ENCODE peak calls at places on chromosomes 7 and 10, in five cellular contexts. S is progenitor cell of endocrine pancreas, R is suprapubic skin, J is foreskin fibroblast, T is cardiac muscle cell. C is an unnamed sample.

GRCh38 chr10:767794-768193 is 78.3 kb upstream of the DIP2C start:
- DNase-seq in S (no peak), R (no peak), J (no peak), T (no peak), C (no peak)

GRCh38 chr7:4959356-4959755 is 369 bp upstream of the MMD2 start:
- DNase-seq in S (no peak), R (no peak), J (no peak), T (no peak), C (no peak)

GRCh38 chr7:133784421-133785045 is 342.6 kb upstream of the LRGUK start:
- DNase-seq in S (no peak), R (no peak), J (no peak), T (no peak), C (no peak)

GRCh38 chr10:77332256-77332655 is 305.4 kb downstream of the KCNMA1 start:
- DNase-seq in S (no peak), R (no peak), J (no peak), T (no peak), C (no peak)

GRCh38 chr10:29381230-29381563 is 92.3 kb downstream of the LYZL1 start:
- DNase-seq in S (no peak), R (no peak), J (no peak), T (no peak), C (no peak)

GRCh38 chr7:30330134-30331111 is 46.0 kb downstream of the ZNRF2 start:
- DNase-seq in S (no peak), R (no peak), J (no peak), T (no peak), C (no peak)

GRCh38 chr10:44725404-44725803 is 185.7 kb upstream of the TMEM72 start:
- DNase-seq in S (no peak), R (no peak), J (no peak), T (no peak), C (no peak)

GRCh38 chr7:74012842-74013249 is 15.1 kb upstream of the ELN start:
- DNase-seq in S (no peak), R (no peak), J (no peak), T (peak; percentile 64), C (no peak)

GRCh38 chr10:128936392-128936791 is 530.6 kb upstream of the MGMT start:
- DNase-seq in S (no peak), R (no peak), J (no peak), T (no peak), C (no peak)

GRCh38 chr10:22335204-22335956 is 9.9 kb upstream of the SPAG6 start:
- DNase-seq in S (no peak), R (peak; percentile 70), J (peak; percentile 54), T (peak; percentile 37), C (peak; percentile 81)

GRCh38 chr10:48480397-48481374 is 124.2 kb downstream of the ARHGAP22 start:
- DNase-seq in S (no peak), R (no peak), J (no peak), T (peak; percentile 56), C (no peak)

GRCh38 chr7:126227055-126227454 is 1025.7 kb downstream of the GRM8 start:
- DNase-seq in S (no peak), R (no peak), J (no peak), T (no peak), C (no peak)

GRCh38 chr7:45082031-45082830 is 6.5 kb downstream of the NACAD start:
- DNase-seq in S (no peak), R (no peak), J (no peak), T (no peak), C (no peak)

GRCh38 chr7:99919814-99920618 is 686 bp upstream of the TRIM4 start:
- DNase-seq in S (no peak), R (no peak), J (no peak), T (no peak), C (no peak)

GRCh38 chr7:99923200-99923599 is 3.9 kb upstream of the TRIM4 start:
- DNase-seq in S (no peak), R (no peak), J (no peak), T (no peak), C (no peak)

DNA sequence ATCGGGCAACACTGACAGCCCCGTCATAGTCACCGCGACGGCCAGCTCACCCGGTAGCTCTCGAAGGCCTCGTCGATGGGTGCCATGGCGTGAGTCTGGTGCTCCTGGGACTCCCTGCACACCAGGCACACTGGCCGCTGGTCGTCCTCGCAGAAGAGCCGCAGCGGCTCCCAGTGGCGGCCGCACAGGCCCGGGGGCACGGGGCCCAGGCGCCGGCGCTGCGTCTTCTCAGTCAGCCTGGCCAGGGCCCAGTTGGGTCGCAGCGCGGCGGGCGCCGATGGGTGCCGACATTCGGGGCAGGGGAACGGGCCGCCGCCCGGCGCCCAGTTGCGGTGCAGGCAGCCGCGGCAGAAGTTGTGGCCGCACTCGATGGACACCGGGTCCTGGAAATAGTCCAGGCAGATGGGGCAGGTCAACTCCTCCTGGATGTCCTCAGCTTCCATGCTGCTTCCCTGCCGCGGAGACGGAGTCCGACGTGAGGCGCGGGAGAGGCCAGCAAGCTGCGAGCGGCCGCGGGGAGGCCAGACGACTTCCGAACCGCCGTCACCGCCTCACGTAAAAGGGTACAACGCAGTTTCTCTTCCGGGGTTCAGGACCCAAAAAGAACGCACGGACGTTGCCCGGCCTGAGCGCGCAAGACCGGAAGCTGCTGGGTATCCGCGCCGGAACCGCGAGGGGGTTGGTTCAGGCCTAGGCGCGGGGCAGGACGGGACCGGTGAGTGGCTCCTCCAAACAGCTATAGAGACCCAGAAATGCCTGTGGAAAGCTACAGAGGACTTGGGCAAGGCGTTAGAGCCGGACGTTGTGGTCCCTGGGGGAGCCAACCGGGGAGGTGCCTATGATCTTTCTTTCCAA is at the start of gene TRIM4:
- DNase-seq in S (peak; percentile 39), R (peak; percentile 94), J (peak; percentile 90), T (peak; percentile 70), C (peak; percentile 87)
- TF ChIP-seq CTCF in S (peak; percentile 23), R (peak; percentile 30), J (no peak), T (no peak), C (no peak)

DNA sequence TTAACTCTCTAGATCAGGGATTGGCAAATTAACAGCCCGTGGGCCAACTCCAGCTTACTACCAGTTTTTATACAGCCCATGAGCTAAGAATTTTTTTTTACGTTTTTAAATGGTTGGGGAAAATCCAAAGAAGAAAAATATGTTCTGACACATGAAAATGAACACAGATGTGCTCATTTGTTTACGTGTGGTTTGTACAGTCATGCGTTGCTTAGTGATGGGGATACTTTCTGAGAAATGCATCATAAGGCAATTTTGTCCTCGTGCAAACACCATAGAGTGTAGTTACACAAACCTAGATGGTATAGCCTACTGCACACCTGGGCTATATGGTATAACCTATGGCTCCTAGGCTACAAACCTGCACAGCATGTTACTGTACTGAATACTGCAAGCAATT is 8.3 kb upstream of the SMKR1 start:
- DNase-seq in S (no peak), R (no peak), J (peak; percentile 78), T (no peak), C (no peak)
- TF ChIP-seq CTCF in S (no peak), R (no peak), J (no peak), T (no peak), C (no peak)

GRCh38 chr10:59865101-59865500 is 41.3 kb downstream of the CCDC6 start:
- DNase-seq in S (no peak), R (no peak), J (no peak), T (peak; percentile 12), C (no peak)
- TF ChIP-seq CTCF in S (peak; percentile 37), R (no peak), J (no peak), T (peak; percentile 26), C (peak; percentile 56)

GRCh38 chr7:27723086-27723485 is 16.9 kb upstream of the TAX1BP1 start:
- DNase-seq in S (no peak), R (no peak), J (peak; percentile 12), T (no peak), C (no peak)
- TF ChIP-seq CTCF in S (no peak), R (no peak), J (no peak), T (no peak), C (no peak)

DNA sequence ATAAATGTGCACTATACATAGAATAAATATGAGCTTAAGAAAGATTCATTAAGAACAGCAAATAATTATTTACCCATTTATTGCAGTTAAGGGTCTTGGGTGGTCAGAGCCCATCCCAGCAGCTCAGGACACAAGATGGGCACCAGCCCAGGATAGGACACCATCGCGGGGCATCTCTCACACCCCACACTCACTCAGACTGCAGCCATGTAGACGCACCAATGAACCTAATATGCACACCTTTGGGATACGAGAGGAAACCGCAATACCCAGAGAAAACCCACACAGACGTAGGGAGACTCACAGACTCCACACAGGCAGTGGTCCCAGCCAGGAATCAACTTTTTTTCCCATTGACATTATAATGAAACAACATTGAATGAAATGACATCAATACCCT is 36.0 kb downstream of the CARD11 start:
- DNase-seq in S (no peak), R (no peak), J (no peak), T (no peak), C (no peak)
- TF ChIP-seq CTCF in S (no peak), R (no peak), J (no peak), T (no peak), C (no peak)

GRCh38 chr7:35694161-35694783 is 663 bp downstream of the HERPUD2 start:
- DNase-seq in S (no peak), R (peak; percentile 67), J (no peak), T (no peak), C (peak; percentile 44)
- TF ChIP-seq CTCF in S (no peak), R (no peak), J (no peak), T (no peak), C (no peak)

DNA sequence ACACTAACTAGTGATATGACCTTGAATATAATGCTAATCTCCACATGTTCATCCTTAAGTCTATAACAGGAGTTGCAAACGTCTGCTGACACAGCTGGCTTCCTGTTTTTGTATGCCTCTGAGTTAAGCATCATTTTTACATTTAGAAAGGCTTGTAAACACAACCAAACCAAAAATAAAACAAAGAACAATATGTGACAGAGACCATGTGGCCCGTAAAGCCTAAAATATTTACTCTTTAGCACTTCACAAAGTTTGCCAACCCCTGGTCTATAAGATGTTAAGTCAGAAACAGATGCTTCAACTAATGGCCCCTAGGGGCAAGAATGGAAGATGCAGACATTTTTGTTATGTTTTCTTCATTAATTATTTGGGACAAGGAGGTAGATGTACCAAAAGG is 109.3 kb downstream of the CPEB3 start:
- DNase-seq in S (no peak), R (no peak), J (peak; percentile 1), T (no peak), C (no peak)
- TF ChIP-seq CTCF in S (peak; percentile 24), R (no peak), J (peak; percentile 37), T (peak; percentile 31), C (peak; percentile 48)

C was measured in CD14-positive monocyte.